ENCODE peak calls at places on chromosomes 7 and 10, in five cellular contexts. B is cardiac muscle cell, Z is B cell, H is choroid plexus epithelial cell, A is HFFc6. J is an unnamed sample.
A peak's percentile ranks its signal among the peaks of the same experiment; 100 is the strongest.

GRCh38 chr7:1928555-1929348 is 258.7 kb downstream of the ELFN1 start:
- DNase-seq in Z (no peak), B (no peak), A (no peak), H (no peak), J (no peak)

GRCh38 chr10:126062132-126063032 is 166.0 kb downstream of the FANK1 start:
- DNase-seq in B (no peak), A (peak; percentile 96), H (peak; percentile 94), Z (no peak), J (no peak)

GRCh38 chr10:120456626-120457430 is at the start of gene PLPP4:
- DNase-seq in H (peak; percentile 55), B (peak; percentile 76), A (peak; percentile 16), Z (no peak), J (no peak)

GRCh38 chr7:2929321-2930201 is 85.5 kb upstream of the GNA12 start:
- DNase-seq in B (no peak), Z (no peak), H (no peak), A (no peak), J (no peak)

GRCh38 chr7:21585070-21585724 is 42.4 kb downstream of the DNAH11 start:
- DNase-seq in A (no peak), H (no peak), Z (no peak), B (no peak), J (no peak)

GRCh38 chr7:42014625-42015412 is 222.2 kb downstream of the GLI3 start:
- DNase-seq in H (peak; percentile 75), B (no peak), Z (no peak), A (no peak), J (peak; percentile 40)

GRCh38 chr10:73759512-73760115 is 15.4 kb downstream of the SEC24C start:
- DNase-seq in Z (no peak), B (no peak), A (no peak), H (no peak), J (no peak)

GRCh38 chr10:122555431-122555830 is 5.1 kb upstream of the DMBT1 start:
- DNase-seq in Z (no peak), B (no peak), A (no peak), H (no peak), J (no peak)

GRCh38 chr10:63416376-63416775 is 49.4 kb downstream of the JMJD1C start:
- DNase-seq in H (peak; percentile 56), B (no peak), A (no peak), Z (no peak), J (no peak)

GRCh38 chr10:97169911-97170693 is 15.7 kb downstream of the SLIT1 start:
- DNase-seq in B (no peak), H (no peak), A (no peak), Z (no peak), J (no peak)

DNA sequence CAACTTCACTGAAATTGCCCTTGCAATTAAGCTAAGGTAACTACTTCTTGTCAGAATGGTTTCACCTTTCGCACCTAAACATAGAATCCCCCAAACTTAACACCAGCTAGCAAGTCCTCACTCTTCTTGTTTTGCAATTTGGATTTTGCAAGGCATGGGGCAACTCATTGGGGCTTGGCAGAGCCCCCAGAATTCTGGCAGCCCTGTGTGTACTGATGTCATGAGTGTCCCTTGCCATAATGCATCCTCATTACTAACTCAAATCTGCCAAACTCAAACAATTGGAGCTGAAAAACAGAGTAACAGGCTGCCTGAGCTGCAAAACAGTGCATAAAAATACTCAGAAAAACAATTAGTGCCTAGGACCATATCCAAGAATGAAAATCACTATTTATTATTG is 7.8 kb upstream of the XPNPEP1 start:
- DNase-seq in H (no peak), B (no peak), Z (no peak), A (no peak), J (no peak)
- TF ChIP-seq CTCF in H (no peak), B (no peak), Z (no peak), A (no peak), J (no peak)

GRCh38 chr10:6667679-6668270 is 87.7 kb upstream of the PRKCQ start:
- DNase-seq in H (peak; percentile 70), A (no peak), Z (no peak), B (peak; percentile 56), J (no peak)
- TF ChIP-seq CTCF in H (peak; percentile 79), A (peak; percentile 75), Z (no peak), B (peak; percentile 74), J (peak; percentile 40)

DNA sequence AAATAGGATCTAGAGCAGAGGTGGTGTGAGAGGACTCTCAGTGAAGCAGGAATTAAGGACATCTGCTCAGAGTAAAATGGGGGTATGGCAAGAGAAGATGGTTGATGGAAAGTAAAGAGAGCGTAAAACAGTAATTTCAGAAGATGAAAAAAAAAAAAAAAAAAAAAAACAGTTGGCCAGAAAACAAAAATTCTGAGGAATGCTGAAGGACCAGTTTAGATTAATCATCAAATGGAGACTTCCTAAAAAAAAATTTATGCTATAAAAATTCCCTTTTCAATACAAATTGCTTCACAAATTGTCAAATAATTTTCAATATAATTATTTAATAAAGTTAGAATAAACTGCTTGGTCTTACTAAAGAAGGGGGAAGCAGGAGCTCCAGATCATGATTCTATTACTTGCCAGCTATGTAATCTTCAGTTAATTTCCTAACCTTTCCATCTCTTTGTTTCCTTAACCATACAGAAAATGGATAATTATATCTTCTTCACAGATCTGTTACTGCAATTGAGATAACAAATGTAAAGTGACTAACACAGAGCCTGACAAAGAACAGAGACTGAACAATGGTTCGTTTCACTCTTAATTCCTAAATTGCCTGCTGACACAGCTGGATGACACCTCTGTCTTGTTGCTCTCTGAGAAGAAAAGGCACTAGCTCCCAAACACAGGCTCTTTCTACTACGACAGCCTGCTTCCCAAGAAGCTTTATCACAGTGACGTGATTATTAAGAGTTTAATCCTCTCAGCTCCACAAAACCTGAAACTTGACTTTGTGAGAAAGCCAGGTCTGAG is 64.9 kb upstream of the GPR22 start:
- DNase-seq in Z (no peak), B (no peak), H (no peak), A (no peak), J (no peak)
- TF ChIP-seq CTCF in Z (no peak), B (no peak), H (no peak), A (no peak), J (no peak)

GRCh38 chr10:34260904-34261303 is 554.2 kb downstream of the PARD3 start:
- DNase-seq in B (no peak), H (no peak), A (no peak), Z (no peak), J (no peak)

DNA sequence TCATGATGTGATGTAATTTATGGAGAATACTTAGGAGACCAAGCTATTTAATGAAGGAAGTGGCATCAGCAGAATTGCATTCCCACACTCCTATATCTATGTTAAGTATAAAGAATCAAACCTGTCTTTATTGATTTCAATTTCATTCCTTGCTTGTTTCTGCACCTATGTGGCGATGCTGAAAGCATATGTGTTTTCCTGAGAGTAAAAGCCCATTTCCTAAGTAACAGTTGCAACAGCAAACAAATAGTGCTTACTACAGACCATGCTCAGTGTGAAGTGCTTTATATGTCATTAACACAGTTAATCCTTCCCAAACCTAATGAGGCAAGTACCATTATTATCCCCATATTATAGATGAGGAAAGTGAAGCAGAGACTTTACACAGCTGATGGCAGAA is 552.1 kb downstream of the PARD3 start:
- DNase-seq in Z (no peak), B (no peak), H (peak; percentile 43), A (peak; percentile 26), J (no peak)
- TF ChIP-seq CTCF in Z (no peak), B (no peak), H (peak; percentile 35), A (peak; percentile 56), J (no peak)

GRCh38 chr10:104151737-104152136 is 29.8 kb downstream of the SFR1 start:
- DNase-seq in B (no peak), H (no peak), A (no peak), Z (no peak), J (no peak)
- TF ChIP-seq CTCF in B (no peak), H (no peak), A (no peak), Z (no peak), J (no peak)

GRCh38 chr10:61903184-61903990 is 1.9 kb downstream of the ARID5B start:
- DNase-seq in Z (peak; percentile 86), H (peak; percentile 74), A (peak; percentile 36), B (peak; percentile 51), J (no peak)
- TF ChIP-seq CTCF in Z (peak; percentile 38), H (peak; percentile 31), A (peak; percentile 60), B (no peak), J (peak; percentile 24)

DNA sequence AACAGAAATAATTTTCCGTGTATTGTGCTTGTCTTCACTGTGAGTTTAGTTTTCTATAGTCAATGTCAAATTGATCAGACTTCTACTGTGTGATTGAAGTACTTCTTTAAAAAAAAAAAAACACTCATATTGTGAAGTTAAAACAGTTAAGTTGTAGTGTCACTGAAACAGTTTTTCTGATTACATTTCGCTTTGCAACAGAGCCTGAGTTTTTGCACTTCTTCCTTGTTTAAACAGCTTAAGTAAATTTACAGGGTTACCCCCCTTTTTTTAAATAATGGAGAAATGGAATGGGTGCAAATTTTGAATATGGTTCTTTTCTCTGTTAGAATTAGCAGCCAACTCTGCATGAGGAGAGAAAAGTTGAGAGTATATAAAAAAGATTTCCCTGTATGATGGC is 117.3 kb downstream of the VTI1A start:
- DNase-seq in Z (no peak), H (no peak), A (no peak), B (no peak), J (no peak)
- TF ChIP-seq CTCF in Z (no peak), H (no peak), A (no peak), B (no peak), J (no peak)

GRCh38 chr7:114953724-114954123 is 31.8 kb downstream of the MDFIC start:
- DNase-seq in Z (no peak), A (no peak), H (no peak), B (no peak), J (no peak)
- TF ChIP-seq CTCF in Z (peak; percentile 28), A (peak; percentile 54), H (peak; percentile 16), B (no peak), J (no peak)

GRCh38 chr10:95865814-95866447 is 41.8 kb upstream of the CC2D2B start:
- DNase-seq in A (no peak), H (no peak), B (no peak), Z (no peak), J (no peak)

GRCh38 chr10:95867866-95868265 is 39.9 kb upstream of the CC2D2B start:
- DNase-seq in A (no peak), H (no peak), B (no peak), Z (no peak), J (no peak)

GRCh38 chr10:95861401-95861800 is 46.4 kb upstream of the CC2D2B start:
- DNase-seq in A (no peak), Z (no peak), B (no peak), H (peak; percentile 44), J (no peak)

GRCh38 chr10:95864906-95865813 is 42.6 kb upstream of the CC2D2B start:
- DNase-seq in B (peak; percentile 61), A (peak; percentile 78), Z (peak; percentile 81), H (peak; percentile 95), J (peak; percentile 44)

DNA sequence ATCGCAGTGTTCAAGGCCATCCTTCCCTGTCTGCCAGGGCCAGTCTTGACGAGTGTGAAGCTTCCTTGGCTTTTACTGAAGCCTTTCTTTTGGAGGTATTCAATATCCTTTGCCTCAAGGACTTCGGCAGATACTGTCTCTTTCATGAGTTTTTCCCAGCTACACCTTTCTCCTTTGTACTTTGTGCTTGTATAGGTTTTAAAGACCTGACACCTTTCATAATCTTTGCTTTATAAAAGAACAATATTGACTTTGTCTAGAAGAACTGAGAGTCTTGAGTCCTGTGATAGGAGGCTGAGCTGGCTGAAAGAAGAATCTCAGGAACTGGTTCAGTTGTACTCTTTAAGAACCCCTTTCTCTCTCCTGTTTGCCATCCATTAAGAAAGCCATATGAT is 41.3 kb upstream of the CC2D2B start:
- DNase-seq in A (no peak), Z (no peak), B (no peak), H (no peak), J (no peak)
- TF ChIP-seq CTCF in A (no peak), Z (no peak), B (no peak), H (no peak), J (no peak)

J was measured in GM12864.